ENCODE peak calls at places on chromosome 12, in ten cellular contexts. F is HCT116, G is uterus, N is stomach, A is transverse colon, O is breast epithelium, T is A549, R is gastrocnemius medialis, L is spleen, Z is lower leg skin. K is an unnamed sample.

GRCh38 chr12:19065871-19066270 is 63.7 kb upstream of the PLEKHA5 start:
- DNase-seq in T (no peak), O (no peak), Z (no peak), G (no peak), R (no peak), A (no peak), L (no peak), F (no peak), N (no peak), K (no peak)

GRCh38 chr12:14928946-14929345 is 9.4 kb downstream of the ERP27 start:
- DNase-seq in N (no peak), T (no peak), L (no peak), Z (no peak), F (peak), R (no peak), G (no peak), A (no peak), O (no peak), K (no peak)

GRCh38 chr12:67633708-67634107 is 14.8 kb upstream of the DYRK2 start:
- DNase-seq in A (no peak), Z (peak), R (peak), O (no peak), T (no peak), G (no peak), N (peak), F (no peak), L (peak), K (no peak)

GRCh38 chr12:94707892-94708291 is 57.5 kb upstream of the TMCC3 start:
- DNase-seq in N (no peak), L (no peak), R (no peak), Z (no peak), T (no peak), F (no peak), A (peak), O (no peak), G (peak), K (no peak)

GRCh38 chr12:58540480-58541299 is 379.6 kb downstream of the LRIG3 start:
- DNase-seq in N (peak), G (peak), R (peak), F (peak), L (peak), T (peak), Z (peak), O (no peak), A (peak), K (peak)

GRCh38 chr12:126792411-126792810 is 1474.6 kb upstream of the TMEM132C start:
- DNase-seq in A (no peak), O (no peak), Z (no peak), L (no peak), T (no peak), G (no peak), N (no peak), F (no peak), R (no peak), K (no peak)

GRCh38 chr12:46944104-46944503 is 118.3 kb upstream of the SLC38A4 start:
- DNase-seq in N (no peak), R (no peak), Z (no peak), L (no peak), A (no peak), T (no peak), F (peak), O (no peak), G (no peak), K (no peak)

GRCh38 chr12:5073838-5074237 is 30.2 kb downstream of the KCNA5 start:
- DNase-seq in A (no peak), L (no peak), G (no peak), N (no peak), Z (no peak), F (peak), O (no peak), T (no peak), R (no peak), K (no peak)

GRCh38 chr12:126831115-126831514 is 1435.9 kb upstream of the TMEM132C start:
- DNase-seq in G (no peak), Z (no peak), T (no peak), L (no peak), R (no peak), N (no peak), A (no peak), F (no peak), O (no peak), K (no peak)

GRCh38 chr12:42039146-42039545 is 105.5 kb downstream of the GXYLT1 start:
- DNase-seq in O (no peak), A (no peak), R (no peak), Z (no peak), G (no peak), L (no peak), T (no peak), F (peak), N (no peak), K (no peak)

GRCh38 chr12:18383203-18383602 is 121.9 kb downstream of the PIK3C2G start:
- DNase-seq in F (no peak), G (no peak), L (no peak), N (no peak), R (no peak), T (peak), Z (no peak), O (no peak), A (no peak), K (no peak)

GRCh38 chr12:53172352-53172751 is 8.2 kb upstream of the ZNF740 start:
- DNase-seq in T (no peak), O (peak), R (no peak), A (no peak), G (peak), L (no peak), F (no peak), N (no peak), Z (no peak), K (no peak)

GRCh38 chr12:113403435-113404415 is at the start of gene SDS:
- DNase-seq in O (no peak), G (no peak), A (peak), T (no peak), F (no peak), R (no peak), L (no peak), Z (peak), N (peak), K (peak)

GRCh38 chr12:111275308-111275707 is 93.6 kb downstream of the PHETA1 start:
- DNase-seq in T (no peak), Z (no peak), R (no peak), L (no peak), G (no peak), F (no peak), N (no peak), A (no peak), O (no peak), K (no peak)
- TF ChIP-seq POLR2A in T (no peak), Z (no peak), R (no peak), L (no peak), G (no peak), F (no peak), N (no peak), A (no peak), O (no peak), K (no peak)

GRCh38 chr12:50032516-50033316 is 7.4 kb upstream of the RACGAP1 start:
- DNase-seq in G (no peak), Z (no peak), O (no peak), F (no peak), T (no peak), L (peak), A (no peak), N (peak), R (no peak), K (peak)
- H3K4me3 ChIP-seq in G (no peak), Z (no peak), O (peak), F (no peak), T (no peak), L (peak), A (peak), N (peak), R (no peak), K (peak)

DNA sequence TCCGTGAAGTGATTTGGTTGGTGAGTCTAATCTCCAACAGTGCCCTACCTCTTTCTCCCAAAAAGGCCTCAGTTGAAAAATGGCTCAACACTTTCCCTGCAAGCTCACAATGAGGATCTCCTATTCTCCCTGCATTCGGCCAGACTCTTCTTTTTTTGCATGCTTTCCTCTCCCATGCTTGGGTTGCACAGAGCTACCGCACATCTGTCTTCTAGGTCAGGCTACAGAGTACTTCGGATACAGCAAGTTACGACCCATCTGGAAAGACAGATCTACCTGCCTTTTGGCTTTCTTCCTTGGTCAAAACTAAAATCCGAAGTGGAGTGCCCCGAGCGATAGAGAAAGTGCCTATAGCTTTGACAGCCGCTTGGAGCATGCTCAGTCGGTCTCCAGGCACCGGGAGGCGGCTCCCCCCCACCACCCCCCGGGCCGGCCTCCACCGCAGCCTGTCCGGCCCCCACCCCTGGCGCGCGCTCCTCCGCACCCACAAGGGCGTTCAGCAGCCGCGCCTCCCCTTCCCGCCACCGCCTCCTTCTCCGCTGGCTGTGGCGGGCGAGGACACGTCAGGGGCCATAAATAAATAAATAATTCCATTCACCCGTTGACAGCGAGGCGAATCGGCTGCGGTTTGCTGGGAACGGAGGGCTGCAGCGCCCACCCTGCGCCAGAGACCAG is at the start of gene SLC16A7:
- DNase-seq in F (peak), Z (peak), L (peak), N (peak), R (peak), T (peak), O (peak), G (peak), A (peak), K (peak)
- TF ChIP-seq POLR2A in F (no peak), Z (no peak), L (no peak), N (no peak), R (peak), T (no peak), O (no peak), G (no peak), A (no peak), K (no peak)

GRCh38 chr12:120686151-120686689 is 729 bp upstream of the MLEC start:
- DNase-seq in A (peak), T (peak), N (peak), R (peak), F (peak), G (peak), O (peak), L (peak), Z (peak), K (peak)

GRCh38 chr12:120684523-120684932 is 2.4 kb upstream of the MLEC start:
- DNase-seq in O (no peak), R (no peak), A (no peak), N (no peak), F (no peak), G (no peak), Z (peak), T (no peak), L (no peak), K (no peak)

GRCh38 chr12:120688527-120689071 is 1.6 kb downstream of the MLEC start:
- DNase-seq in G (no peak), T (no peak), R (no peak), O (no peak), Z (no peak), L (no peak), F (no peak), N (no peak), A (peak), K (no peak)

GRCh38 chr12:120687570-120688289 is 781 bp downstream of the MLEC start:
- DNase-seq in G (no peak), T (no peak), Z (no peak), F (no peak), A (peak), L (peak), R (no peak), N (no peak), O (no peak), K (peak)

DNA sequence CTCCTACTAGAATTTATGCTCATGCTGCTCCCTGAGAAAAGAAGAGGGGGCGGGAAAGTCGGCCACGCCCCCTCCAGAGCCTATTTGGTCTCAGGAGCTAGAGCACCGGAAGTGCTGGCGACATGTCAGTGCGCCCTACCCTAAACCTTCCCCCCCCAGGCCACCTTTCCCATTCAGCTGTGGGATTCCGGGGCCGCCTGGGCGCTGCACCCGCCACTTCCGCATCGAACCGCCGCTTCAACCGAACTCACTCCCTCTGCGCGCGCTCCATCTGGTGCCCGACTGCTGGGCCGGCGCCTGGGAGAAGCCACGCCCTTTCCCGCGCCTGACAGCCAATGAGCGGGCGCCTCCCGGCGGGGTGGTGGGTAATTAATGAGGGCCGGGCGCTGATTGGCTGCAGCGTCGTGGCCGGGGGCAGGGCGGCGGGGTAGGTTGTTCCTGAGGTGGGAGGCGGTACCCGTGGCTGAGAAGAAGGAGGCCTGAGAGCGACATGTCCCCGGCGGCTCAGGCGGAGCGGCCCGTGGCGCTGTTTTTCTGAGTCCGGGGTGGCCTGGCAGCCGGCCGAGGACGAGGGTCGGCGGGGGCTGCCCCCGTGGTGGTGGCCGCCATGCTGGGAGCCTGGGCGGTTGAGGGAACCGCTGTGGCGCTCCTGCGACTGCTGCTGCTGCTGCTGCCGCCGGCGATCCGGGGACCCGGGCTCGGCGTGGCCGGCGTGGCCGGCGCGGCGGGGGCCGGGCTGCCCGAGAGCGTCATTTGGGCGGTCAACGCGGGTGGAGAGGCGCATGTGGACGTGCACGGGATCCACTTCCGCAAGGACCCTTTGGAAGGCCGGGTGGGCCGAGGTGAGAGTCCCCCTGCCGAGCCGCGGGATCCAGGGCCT is at the start of gene MLEC:
- DNase-seq in O (peak), T (peak), Z (peak), L (peak), G (peak), A (peak), R (peak), N (peak), F (peak), K (peak)
- H3K4me3 ChIP-seq in O (peak), T (peak), Z (peak), L (peak), G (peak), A (peak), R (peak), N (peak), F (peak), K (peak)

GRCh38 chr12:6979021-6979420 is 8.3 kb downstream of the EMG1 start:
- DNase-seq in O (no peak), Z (no peak), F (no peak), A (no peak), G (no peak), T (no peak), L (no peak), N (no peak), R (no peak), K (no peak)
- TF ChIP-seq POLR2A in O (no peak), Z (no peak), F (no peak), A (no peak), G (no peak), T (no peak), L (no peak), N (no peak), R (no peak), K (no peak)

GRCh38 chr12:104219908-104220404 is 4.4 kb downstream of the TXNRD1 start:
- DNase-seq in R (no peak), G (no peak), A (peak), N (peak), F (peak), T (peak), Z (peak), L (no peak), O (no peak), K (no peak)
- H3K4me3 ChIP-seq in R (no peak), G (no peak), A (no peak), N (no peak), F (peak), T (no peak), Z (no peak), L (no peak), O (peak), K (no peak)

GRCh38 chr12:754238-754816 is 1.9 kb downstream of the WNK1 start:
- DNase-seq in O (no peak), Z (no peak), A (no peak), R (peak), G (no peak), F (no peak), L (no peak), N (no peak), T (no peak), K (peak)

GRCh38 chr12:753401-754237 is 1.2 kb downstream of the WNK1 start:
- DNase-seq in G (peak), F (no peak), L (peak), O (peak), N (peak), Z (peak), R (peak), A (peak), T (no peak), K (peak)

GRCh38 chr12:751828-752672 is at the start of gene WNK1:
- DNase-seq in L (peak), N (peak), O (peak), R (peak), F (peak), G (peak), Z (peak), A (peak), T (peak), K (peak)

GRCh38 chr12:751192-751827 is 1.1 kb upstream of the WNK1 start:
- DNase-seq in Z (peak), L (peak), G (peak), R (peak), F (peak), N (peak), T (peak), A (peak), O (peak), K (peak)

GRCh38 chr12:752673-753400 is 458 bp downstream of the WNK1 start:
- DNase-seq in L (peak), T (no peak), Z (peak), F (no peak), G (no peak), R (peak), A (peak), N (peak), O (no peak), K (peak)
- TF ChIP-seq POLR2A in L (no peak), T (peak), Z (no peak), F (no peak), G (no peak), R (peak), A (peak), N (no peak), O (peak), K (peak)